ENCODE peak calls at places on chromosomes 3 and 15, in seven cellular contexts. U, I, P, Y, E, M and Q are unnamed samples.
A peak's percentile ranks its signal among the peaks of the same experiment; 100 is the strongest.

GRCh38 chr15:90838544-90838943 is 29.8 kb upstream of the FURIN start:
- DNase-seq in U (no peak), I (no peak), P (no peak), Y (no peak), E (no peak), M (no peak), Q (no peak)

GRCh38 chr3:142618917-142619401 is 22.8 kb downstream of the PLS1 start:
- DNase-seq in U (no peak), I (peak; percentile 71), P (peak; percentile 6), Y (no peak), E (no peak), M (peak; percentile 13), Q (peak; percentile 15)

GRCh38 chr3:168272343-168272984 is 176.7 kb upstream of the GOLIM4 start:
- DNase-seq in U (no peak), I (no peak), P (no peak), Y (no peak), E (no peak), M (peak; percentile 3), Q (no peak)

GRCh38 chr3:9021610-9022009 is 58.3 kb upstream of the RAD18 start:
- DNase-seq in U (no peak), I (no peak), P (no peak), Y (no peak), E (no peak), M (no peak), Q (no peak)

GRCh38 chr3:129793356-129793755 is 100.2 kb downstream of the TMCC1 start:
- DNase-seq in U (no peak), I (no peak), P (peak; percentile 31), Y (no peak), E (no peak), M (peak; percentile 68), Q (no peak)

GRCh38 chr3:123296261-123296660 is 94.5 kb downstream of the SEC22A start:
- DNase-seq in U (no peak), I (no peak), P (no peak), Y (no peak), E (no peak), M (no peak), Q (no peak)

GRCh38 chr15:52397118-52397517 is 101.5 kb upstream of the MYO5C start:
- DNase-seq in U (no peak), I (no peak), P (no peak), Y (no peak), E (no peak), M (no peak), Q (no peak)

GRCh38 chr3:129161860-129162271 is 1.0 kb upstream of the ISY1 start:
- DNase-seq in U (no peak), I (no peak), P (peak; percentile 60), Y (no peak), E (no peak), M (no peak), Q (no peak)

GRCh38 chr3:130470132-130470531 is 46.8 kb upstream of the COL6A6 start:
- DNase-seq in U (no peak), I (no peak), P (peak; percentile 23), Y (no peak), E (no peak), M (no peak), Q (no peak)

GRCh38 chr15:89291934-89292438 is 42.6 kb downstream of the POLG start:
- DNase-seq in U (no peak), I (no peak), P (no peak), Y (no peak), E (no peak), M (no peak), Q (no peak)

GRCh38 chr3:14691239-14691638 is 16.3 kb downstream of the C3orf20 start:
- DNase-seq in U (no peak), I (no peak), P (no peak), Y (no peak), E (no peak), M (no peak), Q (no peak)

GRCh38 chr3:129794319-129795201 is 99.0 kb downstream of the TMCC1 start:
- DNase-seq in U (peak; percentile 61), I (peak; percentile 10), P (peak; percentile 53), Y (no peak), E (no peak), M (peak; percentile 59), Q (peak; percentile 66)

GRCh38 chr3:65854606-65855304 is 184.0 kb downstream of the MAGI1 start:
- DNase-seq in U (no peak), I (no peak), P (peak; percentile 57), Y (no peak), E (no peak), M (no peak), Q (no peak)

GRCh38 chr15:77028451-77029165 is 33.7 kb downstream of the PSTPIP1 start:
- DNase-seq in U (peak; percentile 14), I (no peak), P (no peak), Y (no peak), E (no peak), M (no peak), Q (no peak)

GRCh38 chr15:65192016-65192415 is 6.9 kb upstream of the CLPX start:
- DNase-seq in U (no peak), I (no peak), P (peak; percentile 24), Y (no peak), E (no peak), M (peak; percentile 30), Q (no peak)

GRCh38 chr3:153289334-153289808 is 127.3 kb downstream of the RAP2B start:
- DNase-seq in U (no peak), I (no peak), P (peak; percentile 74), Y (no peak), E (no peak), M (no peak), Q (no peak)

GRCh38 chr15:74866090-74866489 is 7.1 kb downstream of the SCAMP2 start:
- DNase-seq in U (no peak), I (no peak), P (peak; percentile 91), Y (no peak), E (no peak), M (peak; percentile 57), Q (no peak)

GRCh38 chr3:139633511-139633910 is 44.3 kb downstream of the NMNAT3 start:
- DNase-seq in U (no peak), I (no peak), P (no peak), Y (no peak), E (no peak), M (no peak), Q (no peak)

GRCh38 chr15:78130012-78130353 is 1.3 kb downstream of the CIB2 start:
- DNase-seq in U (no peak), I (no peak), P (no peak), Y (no peak), E (no peak), M (no peak), Q (no peak)

GRCh38 chr3:179706233-179706632 is 53.4 kb downstream of the USP13 start:
- DNase-seq in U (no peak), I (no peak), P (peak; percentile 10), Y (no peak), E (no peak), M (no peak), Q (no peak)

GRCh38 chr3:152021951-152022461 is 148.6 kb downstream of the SUCNR1 start:
- DNase-seq in U (no peak), I (no peak), P (peak; percentile 81), Y (peak; percentile 6), E (peak; percentile 34), M (peak; percentile 69), Q (no peak)

GRCh38 chr15:67199391-67199790 is 55.1 kb downstream of the AAGAB start:
- DNase-seq in U (no peak), I (no peak), P (peak; percentile 66), Y (no peak), E (no peak), M (no peak), Q (no peak)

GRCh38 chr3:113274425-113274824 is 63.1 kb downstream of the BOC start:
- DNase-seq in U (no peak), I (no peak), P (no peak), Y (no peak), E (no peak), M (no peak), Q (no peak)

GRCh38 chr3:41338276-41338675 is 139.0 kb downstream of the CTNNB1 start:
- DNase-seq in U (no peak), I (no peak), P (peak; percentile 57), Y (no peak), E (no peak), M (peak; percentile 15), Q (no peak)

GRCh38 chr15:88238618-88239430 is 17.7 kb downstream of the NTRK3 start:
- DNase-seq in U (no peak), I (no peak), P (peak; percentile 73), Y (no peak), E (no peak), M (peak; percentile 94), Q (no peak)

GRCh38 chr3:99108508-99108907 is 207.0 kb upstream of the DCBLD2 start:
- DNase-seq in U (no peak), I (no peak), P (peak; percentile 94), Y (no peak), E (peak; percentile 93), M (peak; percentile 99), Q (no peak)

GRCh38 chr15:31236184-31237041 is 90.2 kb upstream of the KLF13 start:
- DNase-seq in U (peak; percentile 80), I (no peak), P (peak; percentile 96), Y (no peak), E (peak; percentile 86), M (peak; percentile 98), Q (no peak)

GRCh38 chr3:45084820-45085816 is 59.0 kb downstream of the CLEC3B start:
- DNase-seq in U (no peak), I (no peak), P (peak; percentile 98), Y (no peak), E (peak; percentile 75), M (peak; percentile 78), Q (no peak)

GRCh38 chr3:39809181-39809994 is at the start of gene MYRIP:
- DNase-seq in U (peak; percentile 78), I (peak; percentile 80), P (peak; percentile 41), Y (no peak), E (no peak), M (peak; percentile 11), Q (no peak)

GRCh38 chr3:40523781-40524180 is 979 bp upstream of the ZNF621 start:
- DNase-seq in U (no peak), I (no peak), P (peak; percentile 25), Y (no peak), E (no peak), M (no peak), Q (no peak)

GRCh38 chr15:70160803-70161565 is 63.3 kb upstream of the TLE3 start:
- DNase-seq in U (peak; percentile 77), I (no peak), P (no peak), Y (no peak), E (no peak), M (no peak), Q (no peak)